ENCODE peak calls at places on chromosomes 1 and 21, in nine cellular contexts. P is AG09309, K is mammary epithelial cell, U is epithelial cell of esophagus, B is H7, E is WERI-Rb-1, R is ovary, M is sigmoid colon, T is A549. X is an unnamed sample.

GRCh38 chr1:59596956-59597355 is 217.8 kb upstream of the HOOK1 start:
- DNase-seq in B (no peak), E (no peak), P (no peak), M (no peak), U (peak), R (no peak), T (no peak), K (peak), X (no peak)

GRCh38 chr1:225446298-225446941 is 18.6 kb upstream of the LBR start:
- DNase-seq in K (no peak), P (no peak), B (no peak), T (no peak), M (peak), R (peak), U (no peak), E (no peak), X (no peak)

GRCh38 chr21:34844033-34844923 is 175.5 kb downstream of the CLIC6 start:
- DNase-seq in B (peak), K (peak), P (no peak), M (peak), R (no peak), T (no peak), E (no peak), U (peak), X (no peak)

GRCh38 chr21:37531402-37532042 is 164.9 kb downstream of the DYRK1A start:
- DNase-seq in P (no peak), K (no peak), B (no peak), R (peak), U (no peak), E (no peak), M (no peak), T (no peak), X (no peak)

GRCh38 chr1:41859686-41860085 is 59.0 kb downstream of the HIVEP3 start:
- DNase-seq in E (no peak), P (no peak), R (no peak), M (no peak), U (no peak), B (no peak), T (no peak), K (peak), X (no peak)

GRCh38 chr1:43549921-43550597 is 19.4 kb downstream of the PTPRF start:
- DNase-seq in P (no peak), M (peak), U (peak), E (no peak), K (peak), T (no peak), R (peak), B (peak), X (peak)

GRCh38 chr1:14369526-14370213 is 228.8 kb upstream of the KAZN start:
- DNase-seq in M (no peak), P (no peak), B (no peak), R (no peak), E (no peak), T (no peak), U (no peak), K (no peak), X (no peak)

GRCh38 chr1:234206651-234207284 is 166.5 kb upstream of the COA6 start:
- DNase-seq in U (peak), P (peak), B (no peak), M (no peak), E (no peak), T (peak), K (peak), R (no peak), X (peak)

GRCh38 chr1:84929581-84929980 is 36.6 kb upstream of the LPAR3 start:
- DNase-seq in B (no peak), E (no peak), R (no peak), K (no peak), M (no peak), T (no peak), P (no peak), U (no peak), X (no peak)

GRCh38 chr1:3069491-3070303 is 694 bp downstream of the PRDM16 start:
- DNase-seq in B (peak), K (peak), M (peak), E (peak), R (peak), U (peak), P (peak), T (peak), X (peak)

GRCh38 chr1:109134423-109134822 is 20.5 kb downstream of the ELAPOR1 start:
- DNase-seq in E (no peak), B (no peak), M (no peak), K (no peak), R (no peak), P (no peak), T (no peak), U (no peak), X (no peak)

GRCh38 chr21:25925936-25926335 is 191.2 kb downstream of the GABPA start:
- DNase-seq in E (no peak), T (no peak), U (no peak), R (no peak), K (no peak), P (no peak), B (no peak), M (no peak), X (peak)

GRCh38 chr1:65059930-65060538 is 88.0 kb upstream of the AK4 start:
- DNase-seq in U (peak), M (no peak), P (no peak), T (peak), E (no peak), R (no peak), B (no peak), K (peak), X (no peak)

GRCh38 chr1:68221971-68222355 is 10.4 kb downstream of the WLS start:
- DNase-seq in M (no peak), K (peak), E (no peak), U (peak), R (no peak), B (no peak), P (no peak), T (no peak), X (no peak)

GRCh38 chr21:41345934-41346685 is 15.7 kb upstream of the MX2 start:
- DNase-seq in T (no peak), M (no peak), E (no peak), B (no peak), K (no peak), P (no peak), U (no peak), R (no peak), X (no peak)

GRCh38 chr21:39197448-39197847 is 14.2 kb upstream of the PSMG1 start:
- DNase-seq in K (no peak), T (no peak), U (peak), P (no peak), M (no peak), E (no peak), B (no peak), R (no peak), X (no peak)

GRCh38 chr21:39196838-39197237 is 13.6 kb upstream of the PSMG1 start:
- DNase-seq in B (no peak), P (no peak), K (no peak), U (no peak), T (no peak), E (no peak), R (no peak), M (no peak), X (no peak)

GRCh38 chr21:39189857-39190604 is 6.8 kb upstream of the PSMG1 start:
- DNase-seq in E (no peak), U (peak), R (no peak), P (no peak), K (peak), M (no peak), T (no peak), B (no peak), X (no peak)

GRCh38 chr21:39196310-39196709 is 13.1 kb upstream of the PSMG1 start:
- DNase-seq in R (no peak), B (no peak), M (no peak), E (no peak), K (no peak), T (no peak), P (no peak), U (no peak), X (no peak)

GRCh38 chr21:39193380-39193779 is 10.1 kb upstream of the PSMG1 start:
- DNase-seq in T (no peak), U (no peak), P (no peak), E (no peak), B (no peak), R (no peak), K (no peak), M (no peak), X (no peak)
- H3K4me3 ChIP-seq in T (no peak), U (no peak), P (no peak), E (no peak), B (no peak), R (no peak), K (no peak), M (no peak), X (no peak)

GRCh38 chr1:61043010-61043820 is 39.1 kb upstream of the NFIA start:
- DNase-seq in M (peak), R (peak), E (peak), T (peak), K (peak), P (peak), B (peak), U (peak), X (peak)
- H3K4me3 ChIP-seq in M (peak), R (peak), E (peak), T (peak), K (peak), P (peak), B (peak), U (peak), X (peak)

GRCh38 chr1:111506561-111506960 is 3.1 kb upstream of the ADORA3 start:
- DNase-seq in U (no peak), R (no peak), B (no peak), E (no peak), P (no peak), M (no peak), T (no peak), K (no peak), X (no peak)

GRCh38 chr1:111505641-111506119 is 2.2 kb upstream of the ADORA3 start:
- DNase-seq in R (no peak), M (no peak), U (no peak), T (no peak), P (no peak), E (no peak), K (no peak), B (no peak), X (no peak)

GRCh38 chr1:111507411-111508201 is 4.2 kb upstream of the ADORA3 start:
- DNase-seq in E (peak), P (peak), R (peak), K (peak), T (peak), U (peak), M (peak), B (peak), X (peak)

GRCh38 chr1:111504097-111504496 is 664 bp upstream of the ADORA3 start:
- DNase-seq in K (no peak), P (no peak), T (no peak), U (no peak), E (no peak), B (no peak), M (no peak), R (no peak), X (no peak)

DNA sequence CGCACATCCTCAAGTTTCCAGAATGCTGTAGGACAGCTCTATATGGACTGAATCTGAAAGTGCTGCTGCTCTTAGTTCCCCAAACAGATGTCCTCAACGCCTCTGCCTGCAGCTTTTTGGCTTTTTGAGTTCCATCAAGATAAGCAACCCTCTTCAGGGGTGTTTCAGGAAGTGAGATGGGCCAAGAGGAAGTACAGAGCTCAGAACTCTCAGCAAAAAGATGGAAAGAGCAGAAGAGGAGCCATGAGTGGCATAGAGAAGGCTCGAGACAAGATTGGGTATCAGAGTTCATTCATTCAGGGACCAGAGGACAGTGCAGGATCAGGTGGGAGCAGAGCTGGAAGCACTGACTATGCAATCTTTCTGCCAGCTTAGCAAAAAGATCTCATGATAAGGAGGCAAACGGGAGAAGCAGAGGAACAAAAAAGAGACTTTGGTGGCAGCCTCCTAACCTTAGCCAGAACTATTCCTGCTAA is at the start of the genes ADORA3 and TMIGD3:
- DNase-seq in P (no peak), B (no peak), K (no peak), M (no peak), E (no peak), T (no peak), R (no peak), U (no peak), X (no peak)
- H3K4me3 ChIP-seq in P (no peak), B (no peak), K (no peak), M (no peak), E (no peak), T (no peak), R (no peak), U (no peak), X (no peak)

GRCh38 chr1:217140041-217140901 is 417.0 kb upstream of the ESRRG start:
- DNase-seq in K (no peak), E (no peak), T (no peak), M (no peak), R (no peak), B (peak), U (no peak), P (no peak), X (no peak)
- H3K4me3 ChIP-seq in K (no peak), E (no peak), T (no peak), M (no peak), R (no peak), B (peak), U (no peak), P (no peak), X (no peak)

X was measured in uterus.